ENCODE peak calls at places on chromosomes 6 and 20, in seven cellular contexts. One of them, this sample, is unnamed.

GRCh38 chr6:72218125-72218524 is 331.8 kb downstream of the RIMS1 start:
- DNase-seq in dorsolateral prefrontal cortex: peak
- DNase-seq in AG10803: peak
- DNase-seq in right lobe of liver: peak
- DNase-seq in Calu3: peak
- DNase-seq in GM23338: peak
- DNase-seq in CD8-positive, alpha-beta T cell: no peak
- DNase-seq in this sample: no peak

GRCh38 chr20:5056801-5057599 is 55.7 kb upstream of the SLC23A2 start:
- DNase-seq in AG10803: peak
- DNase-seq in CD8-positive, alpha-beta T cell: peak
- DNase-seq in GM23338: peak
- DNase-seq in dorsolateral prefrontal cortex: no peak
- DNase-seq in right lobe of liver: peak
- DNase-seq in Calu3: peak
- DNase-seq in this sample: no peak

GRCh38 chr20:23118144-23118543 is 32.0 kb upstream of the CD93 start:
- DNase-seq in right lobe of liver: no peak
- DNase-seq in CD8-positive, alpha-beta T cell: no peak
- DNase-seq in GM23338: no peak
- DNase-seq in AG10803: no peak
- DNase-seq in Calu3: no peak
- DNase-seq in dorsolateral prefrontal cortex: no peak
- DNase-seq in this sample: no peak

GRCh38 chr6:16305246-16305725 is 66.9 kb downstream of the GMPR start:
- DNase-seq in Calu3: no peak
- DNase-seq in AG10803: no peak
- DNase-seq in CD8-positive, alpha-beta T cell: no peak
- DNase-seq in dorsolateral prefrontal cortex: peak
- DNase-seq in right lobe of liver: no peak
- DNase-seq in GM23338: no peak
- DNase-seq in this sample: no peak

GRCh38 chr6:152635949-152636674 is 1.1 kb downstream of the SYNE1 start:
- DNase-seq in Calu3: no peak
- DNase-seq in right lobe of liver: peak
- DNase-seq in AG10803: peak
- DNase-seq in dorsolateral prefrontal cortex: peak
- DNase-seq in CD8-positive, alpha-beta T cell: no peak
- DNase-seq in GM23338: peak
- DNase-seq in this sample: no peak

GRCh38 chr6:121430514-121431460 is 4.7 kb upstream of the GJA1 start:
- DNase-seq in AG10803: peak
- DNase-seq in GM23338: peak
- DNase-seq in CD8-positive, alpha-beta T cell: no peak
- DNase-seq in Calu3: peak
- DNase-seq in dorsolateral prefrontal cortex: no peak
- DNase-seq in right lobe of liver: no peak
- DNase-seq in this sample: no peak

GRCh38 chr20:20022498-20022897 is 5.3 kb downstream of the NAA20 start:
- DNase-seq in dorsolateral prefrontal cortex: no peak
- DNase-seq in right lobe of liver: no peak
- DNase-seq in AG10803: no peak
- DNase-seq in GM23338: no peak
- DNase-seq in CD8-positive, alpha-beta T cell: no peak
- DNase-seq in Calu3: no peak
- DNase-seq in this sample: no peak

GRCh38 chr20:19658137-19658536 is 99.9 kb upstream of the RIN2 start:
- DNase-seq in Calu3: no peak
- DNase-seq in dorsolateral prefrontal cortex: no peak
- DNase-seq in right lobe of liver: no peak
- DNase-seq in AG10803: no peak
- DNase-seq in CD8-positive, alpha-beta T cell: no peak
- DNase-seq in GM23338: no peak
- DNase-seq in this sample: no peak

GRCh38 chr6:125888989-125889656 is 67.4 kb upstream of the HINT3 start:
- DNase-seq in Calu3: peak
- DNase-seq in right lobe of liver: no peak
- DNase-seq in CD8-positive, alpha-beta T cell: no peak
- DNase-seq in dorsolateral prefrontal cortex: no peak
- DNase-seq in AG10803: peak
- DNase-seq in GM23338: peak
- DNase-seq in this sample: no peak

GRCh38 chr6:27575594-27576361 is 102.9 kb upstream of the ZNF184 start:
- DNase-seq in GM23338: peak
- DNase-seq in Calu3: no peak
- DNase-seq in right lobe of liver: no peak
- DNase-seq in AG10803: no peak
- DNase-seq in dorsolateral prefrontal cortex: no peak
- DNase-seq in CD8-positive, alpha-beta T cell: no peak
- DNase-seq in this sample: no peak

GRCh38 chr20:64064145-64064698 is 1.2 kb downstream of the TCEA2 start:
- DNase-seq in GM23338: no peak
- DNase-seq in Calu3: peak
- DNase-seq in right lobe of liver: peak
- DNase-seq in dorsolateral prefrontal cortex: no peak
- DNase-seq in AG10803: peak
- DNase-seq in CD8-positive, alpha-beta T cell: no peak
- DNase-seq in this sample: no peak

GRCh38 chr6:123393333-123393732 is 243.4 kb downstream of the TRDN start:
- DNase-seq in AG10803: no peak
- DNase-seq in right lobe of liver: no peak
- DNase-seq in GM23338: peak
- DNase-seq in dorsolateral prefrontal cortex: no peak
- DNase-seq in Calu3: no peak
- DNase-seq in CD8-positive, alpha-beta T cell: no peak
- DNase-seq in this sample: no peak

GRCh38 chr6:156720739-156721714 is 56.2 kb upstream of the ARID1B start:
- DNase-seq in AG10803: no peak
- DNase-seq in CD8-positive, alpha-beta T cell: no peak
- DNase-seq in dorsolateral prefrontal cortex: no peak
- DNase-seq in GM23338: peak
- DNase-seq in Calu3: peak
- DNase-seq in right lobe of liver: peak
- DNase-seq in this sample: no peak

GRCh38 chr6:27617046-27617687 is 144.3 kb upstream of the ZNF184 start:
- DNase-seq in GM23338: peak
- DNase-seq in dorsolateral prefrontal cortex: no peak
- DNase-seq in Calu3: no peak
- DNase-seq in right lobe of liver: no peak
- DNase-seq in CD8-positive, alpha-beta T cell: no peak
- DNase-seq in AG10803: peak
- DNase-seq in this sample: peak

GRCh38 chr20:11922561-11922960 is 4.9 kb downstream of the BTBD3 start:
- DNase-seq in dorsolateral prefrontal cortex: no peak
- DNase-seq in right lobe of liver: no peak
- DNase-seq in GM23338: no peak
- DNase-seq in AG10803: no peak
- DNase-seq in Calu3: no peak
- DNase-seq in CD8-positive, alpha-beta T cell: no peak
- DNase-seq in this sample: no peak

GRCh38 chr6:48151142-48151541 is 40.1 kb upstream of the PTCHD4 start:
- DNase-seq in CD8-positive, alpha-beta T cell: no peak
- DNase-seq in AG10803: no peak
- DNase-seq in Calu3: no peak
- DNase-seq in GM23338: no peak
- DNase-seq in right lobe of liver: no peak
- DNase-seq in dorsolateral prefrontal cortex: no peak
- DNase-seq in this sample: no peak

GRCh38 chr6:142542704-142543233 is 241.0 kb downstream of the ADGRG6 start:
- DNase-seq in dorsolateral prefrontal cortex: no peak
- DNase-seq in GM23338: peak
- DNase-seq in AG10803: peak
- DNase-seq in right lobe of liver: no peak
- DNase-seq in CD8-positive, alpha-beta T cell: no peak
- DNase-seq in Calu3: no peak
- DNase-seq in this sample: no peak

GRCh38 chr6:112639436-112639835 is 292.3 kb downstream of the RFPL4B start:
- DNase-seq in Calu3: no peak
- DNase-seq in GM23338: no peak
- DNase-seq in CD8-positive, alpha-beta T cell: no peak
- DNase-seq in dorsolateral prefrontal cortex: no peak
- DNase-seq in right lobe of liver: no peak
- DNase-seq in AG10803: peak
- DNase-seq in this sample: no peak

GRCh38 chr20:44648579-44648978 is 2.9 kb downstream of the ADA start:
- DNase-seq in right lobe of liver: no peak
- DNase-seq in AG10803: no peak
- DNase-seq in Calu3: no peak
- DNase-seq in CD8-positive, alpha-beta T cell: no peak
- DNase-seq in GM23338: peak
- DNase-seq in dorsolateral prefrontal cortex: no peak
- DNase-seq in this sample: no peak

GRCh38 chr20:45090481-45090880 is 10.4 kb downstream of the KCNS1 start:
- DNase-seq in right lobe of liver: no peak
- DNase-seq in CD8-positive, alpha-beta T cell: no peak
- DNase-seq in GM23338: no peak
- DNase-seq in Calu3: no peak
- DNase-seq in AG10803: peak
- DNase-seq in dorsolateral prefrontal cortex: no peak
- DNase-seq in this sample: no peak

GRCh38 chr20:32893878-32894483 is 35.3 kb downstream of the EFCAB8 start:
- DNase-seq in CD8-positive, alpha-beta T cell: no peak
- DNase-seq in right lobe of liver: no peak
- DNase-seq in dorsolateral prefrontal cortex: no peak
- DNase-seq in GM23338: peak
- DNase-seq in Calu3: peak
- DNase-seq in AG10803: no peak
- DNase-seq in this sample: no peak
- TF ChIP-seq CTCF in CD8-positive, alpha-beta T cell: no peak
- TF ChIP-seq CTCF in right lobe of liver: peak
- TF ChIP-seq CTCF in dorsolateral prefrontal cortex: no peak
- TF ChIP-seq CTCF in GM23338: peak
- TF ChIP-seq CTCF in Calu3: no peak
- TF ChIP-seq CTCF in AG10803: peak
- TF ChIP-seq CTCF in this sample: peak

DNA sequence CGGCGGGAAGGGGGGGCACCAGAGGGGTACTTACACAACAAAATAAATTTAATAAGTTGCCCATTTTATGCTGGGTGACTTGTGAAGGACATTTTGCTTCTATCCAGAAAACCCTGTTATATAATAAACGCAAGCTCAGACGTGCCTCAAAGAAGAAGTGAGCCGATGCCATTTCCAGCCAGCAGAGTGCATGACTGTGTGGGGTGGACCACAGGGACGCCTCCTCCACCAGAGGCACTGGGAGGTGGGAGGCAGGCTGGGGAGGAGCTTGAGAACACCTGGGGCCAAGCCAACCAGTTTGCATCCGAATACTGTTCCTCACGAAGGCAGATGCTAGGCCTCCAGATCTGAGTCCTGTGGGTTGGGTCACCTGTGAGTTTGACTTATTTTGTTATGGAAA is 363.9 kb downstream of the RNGTT start:
- DNase-seq in right lobe of liver: no peak
- DNase-seq in dorsolateral prefrontal cortex: no peak
- DNase-seq in GM23338: peak
- DNase-seq in AG10803: no peak
- DNase-seq in CD8-positive, alpha-beta T cell: no peak
- DNase-seq in Calu3: no peak
- DNase-seq in this sample: no peak
- TF ChIP-seq CTCF in right lobe of liver: no peak
- TF ChIP-seq CTCF in dorsolateral prefrontal cortex: no peak
- TF ChIP-seq CTCF in GM23338: peak
- TF ChIP-seq CTCF in AG10803: no peak
- TF ChIP-seq CTCF in CD8-positive, alpha-beta T cell: no peak
- TF ChIP-seq CTCF in Calu3: no peak
- TF ChIP-seq CTCF in this sample: no peak

DNA sequence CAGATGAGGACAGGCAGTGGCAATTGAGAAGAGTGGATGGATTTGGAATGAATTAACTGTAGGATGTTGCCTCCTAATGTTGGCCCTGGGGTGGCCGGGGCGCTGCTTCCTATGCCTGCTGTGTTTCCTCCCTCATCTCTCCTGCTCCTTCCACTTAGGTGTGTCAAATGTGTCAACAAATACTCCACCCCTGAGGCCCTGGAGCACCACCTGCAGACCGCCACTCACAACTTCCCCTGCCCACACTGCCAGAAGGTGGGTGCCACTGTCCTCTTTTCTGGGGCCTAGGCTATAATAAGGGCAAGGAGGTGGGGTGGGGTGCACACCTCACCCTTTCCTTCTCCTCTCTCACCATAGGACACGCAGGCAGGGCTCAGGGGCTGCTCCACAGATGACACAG is 30.0 kb upstream of the CHMP4B start:
- DNase-seq in CD8-positive, alpha-beta T cell: no peak
- DNase-seq in dorsolateral prefrontal cortex: no peak
- DNase-seq in right lobe of liver: no peak
- DNase-seq in Calu3: no peak
- DNase-seq in GM23338: no peak
- DNase-seq in AG10803: no peak
- DNase-seq in this sample: no peak
- TF ChIP-seq CTCF in CD8-positive, alpha-beta T cell: no peak
- TF ChIP-seq CTCF in dorsolateral prefrontal cortex: no peak
- TF ChIP-seq CTCF in right lobe of liver: no peak
- TF ChIP-seq CTCF in Calu3: no peak
- TF ChIP-seq CTCF in GM23338: no peak
- TF ChIP-seq CTCF in AG10803: no peak
- TF ChIP-seq CTCF in this sample: no peak

GRCh38 chr20:10557685-10558084 is 116.1 kb downstream of the JAG1 start:
- DNase-seq in CD8-positive, alpha-beta T cell: no peak
- DNase-seq in AG10803: no peak
- DNase-seq in right lobe of liver: no peak
- DNase-seq in Calu3: no peak
- DNase-seq in dorsolateral prefrontal cortex: no peak
- DNase-seq in GM23338: peak
- DNase-seq in this sample: no peak

GRCh38 chr20:10556519-10557083 is 117.2 kb downstream of the JAG1 start:
- DNase-seq in dorsolateral prefrontal cortex: no peak
- DNase-seq in AG10803: no peak
- DNase-seq in CD8-positive, alpha-beta T cell: no peak
- DNase-seq in right lobe of liver: no peak
- DNase-seq in GM23338: no peak
- DNase-seq in Calu3: no peak
- DNase-seq in this sample: no peak

GRCh38 chr20:10560681-10561080 is 113.1 kb downstream of the JAG1 start:
- DNase-seq in AG10803: no peak
- DNase-seq in GM23338: no peak
- DNase-seq in dorsolateral prefrontal cortex: no peak
- DNase-seq in right lobe of liver: no peak
- DNase-seq in Calu3: no peak
- DNase-seq in CD8-positive, alpha-beta T cell: no peak
- DNase-seq in this sample: no peak

GRCh38 chr20:10559266-10559665 is 114.5 kb downstream of the JAG1 start:
- DNase-seq in right lobe of liver: no peak
- DNase-seq in dorsolateral prefrontal cortex: no peak
- DNase-seq in Calu3: no peak
- DNase-seq in GM23338: no peak
- DNase-seq in CD8-positive, alpha-beta T cell: no peak
- DNase-seq in AG10803: no peak
- DNase-seq in this sample: no peak

DNA sequence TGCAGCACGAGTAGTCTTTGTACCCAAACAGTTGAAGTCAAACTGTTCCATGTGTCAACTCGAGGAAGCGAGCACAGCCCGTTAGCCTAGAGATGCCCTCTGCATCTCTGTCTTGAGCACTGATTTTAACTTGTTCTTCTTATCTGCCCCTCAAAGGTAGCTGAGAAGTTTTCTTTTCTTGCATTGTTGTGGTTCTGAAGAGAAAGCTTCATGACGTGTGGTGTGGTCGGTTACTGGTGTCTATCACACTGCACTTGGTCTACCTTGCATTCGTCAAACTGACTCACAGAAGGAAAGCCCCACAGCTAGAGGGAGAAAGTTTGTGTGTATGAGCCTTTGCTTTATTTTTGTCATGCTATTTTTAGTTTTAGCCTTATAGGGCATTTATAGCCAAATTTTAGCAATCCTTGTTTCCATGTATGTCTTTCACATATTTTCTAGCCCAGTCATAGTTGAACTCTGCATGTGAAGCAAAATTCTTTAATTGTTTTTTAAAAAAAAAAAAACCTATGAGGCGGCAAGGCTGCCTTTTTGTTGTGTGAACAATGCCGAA is 115.1 kb downstream of the JAG1 start:
- DNase-seq in CD8-positive, alpha-beta T cell: peak
- DNase-seq in AG10803: peak
- DNase-seq in dorsolateral prefrontal cortex: no peak
- DNase-seq in right lobe of liver: no peak
- DNase-seq in Calu3: no peak
- DNase-seq in GM23338: no peak
- DNase-seq in this sample: no peak
- TF ChIP-seq CTCF in CD8-positive, alpha-beta T cell: no peak
- TF ChIP-seq CTCF in AG10803: peak
- TF ChIP-seq CTCF in dorsolateral prefrontal cortex: no peak
- TF ChIP-seq CTCF in right lobe of liver: no peak
- TF ChIP-seq CTCF in Calu3: no peak
- TF ChIP-seq CTCF in GM23338: no peak
- TF ChIP-seq CTCF in this sample: peak

This sample was measured in osteocyte.